ENCODE peak calls at places on chromosome 13, in six cellular contexts. One of them, this sample, is unnamed.

GRCh38 chr13:98371624-98372023 is 194.6 kb upstream of the RNF113B start:
- DNase-seq in Karpas-422: no peak
- DNase-seq in neuronal stem cell: no peak
- DNase-seq in mesendoderm: no peak
- DNase-seq in MM.1S: no peak
- DNase-seq in hepatocyte: no peak
- DNase-seq in this sample: no peak

GRCh38 chr13:21149568-21149967 is 26.8 kb downstream of the SKA3 start:
- DNase-seq in mesendoderm: no peak
- DNase-seq in hepatocyte: no peak
- DNase-seq in neuronal stem cell: no peak
- DNase-seq in MM.1S: no peak
- DNase-seq in Karpas-422: no peak
- DNase-seq in this sample: no peak

GRCh38 chr13:33323766-33324525 is 38.4 kb upstream of the STARD13 start:
- DNase-seq in hepatocyte: no peak
- DNase-seq in Karpas-422: no peak
- DNase-seq in mesendoderm: no peak
- DNase-seq in neuronal stem cell: no peak
- DNase-seq in MM.1S: no peak
- DNase-seq in this sample: no peak

GRCh38 chr13:109332501-109333499 is 453.6 kb downstream of the IRS2 start:
- DNase-seq in neuronal stem cell: no peak
- DNase-seq in hepatocyte: no peak
- DNase-seq in mesendoderm: peak; percentile 21
- DNase-seq in Karpas-422: no peak
- DNase-seq in MM.1S: peak; percentile 25
- DNase-seq in this sample: no peak

GRCh38 chr13:78820541-78820940 is 161.6 kb upstream of the OBI1 start:
- DNase-seq in mesendoderm: peak; percentile 53
- DNase-seq in hepatocyte: no peak
- DNase-seq in neuronal stem cell: no peak
- DNase-seq in MM.1S: no peak
- DNase-seq in Karpas-422: no peak
- DNase-seq in this sample: no peak

GRCh38 chr13:100529666-100530065 is 58.9 kb downstream of the GGACT start:
- DNase-seq in neuronal stem cell: no peak
- DNase-seq in Karpas-422: no peak
- DNase-seq in hepatocyte: no peak
- DNase-seq in mesendoderm: no peak
- DNase-seq in MM.1S: no peak
- DNase-seq in this sample: no peak

GRCh38 chr13:77300176-77301141 is 26.4 kb downstream of the MYCBP2 start:
- DNase-seq in neuronal stem cell: no peak
- DNase-seq in MM.1S: no peak
- DNase-seq in hepatocyte: peak; percentile 28
- DNase-seq in Karpas-422: peak; percentile 77
- DNase-seq in mesendoderm: peak; percentile 38
- DNase-seq in this sample: no peak

GRCh38 chr13:51541809-51542258 is 42.4 kb upstream of the WDFY2 start:
- DNase-seq in mesendoderm: no peak
- DNase-seq in MM.1S: no peak
- DNase-seq in neuronal stem cell: no peak
- DNase-seq in hepatocyte: no peak
- DNase-seq in Karpas-422: no peak
- DNase-seq in this sample: no peak

GRCh38 chr13:65959305-65959704 is 1270.8 kb downstream of the PCDH9 start:
- DNase-seq in Karpas-422: no peak
- DNase-seq in mesendoderm: no peak
- DNase-seq in neuronal stem cell: no peak
- DNase-seq in MM.1S: no peak
- DNase-seq in hepatocyte: no peak
- DNase-seq in this sample: no peak

GRCh38 chr13:25186187-25186586 is 14.1 kb upstream of the AMER2 start:
- DNase-seq in neuronal stem cell: no peak
- DNase-seq in hepatocyte: no peak
- DNase-seq in Karpas-422: no peak
- DNase-seq in mesendoderm: no peak
- DNase-seq in MM.1S: no peak
- DNase-seq in this sample: no peak

GRCh38 chr13:21243045-21243842 is 66.8 kb downstream of the MRPL57 start:
- DNase-seq in hepatocyte: no peak
- DNase-seq in mesendoderm: peak; percentile 10
- DNase-seq in Karpas-422: no peak
- DNase-seq in MM.1S: no peak
- DNase-seq in neuronal stem cell: no peak
- DNase-seq in this sample: no peak

GRCh38 chr13:43397110-43397509 is 373.7 kb downstream of the DNAJC15 start:
- DNase-seq in hepatocyte: no peak
- DNase-seq in neuronal stem cell: no peak
- DNase-seq in MM.1S: no peak
- DNase-seq in Karpas-422: no peak
- DNase-seq in mesendoderm: no peak
- DNase-seq in this sample: no peak

GRCh38 chr13:114143806-114144605 is 11.6 kb upstream of the RASA3 start:
- DNase-seq in Karpas-422: peak; percentile 85
- DNase-seq in mesendoderm: peak; percentile 71
- DNase-seq in neuronal stem cell: no peak
- DNase-seq in hepatocyte: peak; percentile 60
- DNase-seq in MM.1S: no peak
- DNase-seq in this sample: no peak

GRCh38 chr13:25992076-25992475 is 59.7 kb downstream of the SHISA2 start:
- DNase-seq in mesendoderm: no peak
- DNase-seq in hepatocyte: no peak
- DNase-seq in neuronal stem cell: no peak
- DNase-seq in Karpas-422: no peak
- DNase-seq in MM.1S: no peak
- DNase-seq in this sample: no peak

GRCh38 chr13:33045829-33046592 is 29.8 kb downstream of the KL start:
- DNase-seq in mesendoderm: no peak
- DNase-seq in hepatocyte: no peak
- DNase-seq in neuronal stem cell: no peak
- DNase-seq in Karpas-422: no peak
- DNase-seq in MM.1S: no peak
- DNase-seq in this sample: no peak

GRCh38 chr13:33286143-33286542 is 588 bp upstream of the STARD13 start:
- DNase-seq in Karpas-422: no peak
- DNase-seq in hepatocyte: peak; percentile 72
- DNase-seq in MM.1S: peak; percentile 6
- DNase-seq in neuronal stem cell: no peak
- DNase-seq in mesendoderm: no peak
- DNase-seq in this sample: no peak

GRCh38 chr13:41470187-41470586 is 12.8 kb downstream of the RGCC start:
- DNase-seq in MM.1S: no peak
- DNase-seq in Karpas-422: no peak
- DNase-seq in neuronal stem cell: no peak
- DNase-seq in mesendoderm: no peak
- DNase-seq in hepatocyte: no peak
- DNase-seq in this sample: no peak

GRCh38 chr13:52161193-52161646 is 1.8 kb upstream of the NEK3 start:
- DNase-seq in MM.1S: no peak
- DNase-seq in hepatocyte: peak; percentile 36
- DNase-seq in neuronal stem cell: no peak
- DNase-seq in mesendoderm: no peak
- DNase-seq in Karpas-422: no peak
- DNase-seq in this sample: no peak

GRCh38 chr13:110907301-110907700 is 7.6 kb downstream of the ANKRD10 start:
- DNase-seq in Karpas-422: no peak
- DNase-seq in mesendoderm: no peak
- DNase-seq in neuronal stem cell: no peak
- DNase-seq in MM.1S: no peak
- DNase-seq in hepatocyte: no peak
- DNase-seq in this sample: no peak

GRCh38 chr13:77720988-77721387 is 23.5 kb downstream of the SLAIN1 start:
- DNase-seq in hepatocyte: no peak
- DNase-seq in mesendoderm: peak; percentile 57
- DNase-seq in MM.1S: peak; percentile 18
- DNase-seq in Karpas-422: no peak
- DNase-seq in neuronal stem cell: no peak
- DNase-seq in this sample: no peak

GRCh38 chr13:39347926-39348901 is 254.8 kb downstream of the LHFPL6 start:
- DNase-seq in Karpas-422: no peak
- DNase-seq in MM.1S: no peak
- DNase-seq in hepatocyte: peak; percentile 6
- DNase-seq in mesendoderm: peak; percentile 59
- DNase-seq in neuronal stem cell: no peak
- DNase-seq in this sample: no peak

GRCh38 chr13:60482012-60482411 is 85.0 kb downstream of the TDRD3 start:
- DNase-seq in hepatocyte: no peak
- DNase-seq in MM.1S: no peak
- DNase-seq in Karpas-422: no peak
- DNase-seq in mesendoderm: peak; percentile 2
- DNase-seq in neuronal stem cell: no peak
- DNase-seq in this sample: no peak

GRCh38 chr13:75787249-75787940 is 151.3 kb downstream of the LMO7 start:
- DNase-seq in Karpas-422: no peak
- DNase-seq in hepatocyte: no peak
- DNase-seq in MM.1S: no peak
- DNase-seq in neuronal stem cell: no peak
- DNase-seq in mesendoderm: peak; percentile 16
- DNase-seq in this sample: no peak

GRCh38 chr13:34103854-34104253 is 285.9 kb downstream of the RFC3 start:
- DNase-seq in mesendoderm: no peak
- DNase-seq in hepatocyte: no peak
- DNase-seq in neuronal stem cell: no peak
- DNase-seq in Karpas-422: no peak
- DNase-seq in MM.1S: no peak
- DNase-seq in this sample: no peak

DNA sequence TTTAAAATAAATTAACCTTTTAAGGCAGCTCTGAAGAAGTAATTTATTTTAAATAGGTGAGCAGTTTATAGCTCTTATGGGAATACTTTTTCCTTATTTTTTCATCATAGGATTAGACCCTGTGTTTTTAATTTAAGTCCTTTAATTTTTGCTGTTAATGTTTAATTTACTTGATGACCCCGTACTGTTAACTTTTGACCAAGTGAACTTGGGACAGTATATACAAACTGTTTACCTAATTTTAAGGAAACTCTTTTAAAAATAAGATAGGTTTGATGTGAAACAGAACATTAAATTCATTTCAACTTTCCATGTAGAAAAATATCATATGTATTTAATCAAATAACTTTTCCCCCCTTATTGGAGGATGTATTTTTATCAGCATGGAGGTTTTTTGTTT is 74.4 kb downstream of the KCNRG start:
- DNase-seq in Karpas-422: no peak
- DNase-seq in mesendoderm: no peak
- DNase-seq in neuronal stem cell: no peak
- DNase-seq in MM.1S: no peak
- DNase-seq in hepatocyte: no peak
- DNase-seq in this sample: no peak
- H3K4me2 ChIP-seq in Karpas-422: no peak overlapping the region
- H3K4me2 ChIP-seq in mesendoderm: no peak overlapping the region
- H3K4me2 ChIP-seq in neuronal stem cell: no peak overlapping the region
- H3K4me2 ChIP-seq in MM.1S: no peak overlapping the region
- H3K4me2 ChIP-seq in hepatocyte: no peak overlapping the region
- H3K4me2 ChIP-seq in this sample: no peak overlapping the region

GRCh38 chr13:74062933-74063332 is 71.3 kb downstream of the KLF12 start:
- DNase-seq in mesendoderm: no peak
- DNase-seq in MM.1S: peak; percentile 83
- DNase-seq in Karpas-422: peak; percentile 80
- DNase-seq in hepatocyte: no peak
- DNase-seq in neuronal stem cell: no peak
- DNase-seq in this sample: no peak

GRCh38 chr13:74064805-74065204 is 69.4 kb downstream of the KLF12 start:
- DNase-seq in MM.1S: no peak
- DNase-seq in mesendoderm: no peak
- DNase-seq in hepatocyte: no peak
- DNase-seq in Karpas-422: no peak
- DNase-seq in neuronal stem cell: no peak
- DNase-seq in this sample: no peak

GRCh38 chr13:74066937-74067336 is 67.3 kb downstream of the KLF12 start:
- DNase-seq in Karpas-422: no peak
- DNase-seq in mesendoderm: no peak
- DNase-seq in neuronal stem cell: no peak
- DNase-seq in hepatocyte: no peak
- DNase-seq in MM.1S: no peak
- DNase-seq in this sample: no peak

GRCh38 chr13:74061939-74062595 is 72.1 kb downstream of the KLF12 start:
- DNase-seq in MM.1S: peak; percentile 85
- DNase-seq in neuronal stem cell: no peak
- DNase-seq in Karpas-422: peak; percentile 59
- DNase-seq in mesendoderm: no peak
- DNase-seq in hepatocyte: no peak
- DNase-seq in this sample: no peak

DNA sequence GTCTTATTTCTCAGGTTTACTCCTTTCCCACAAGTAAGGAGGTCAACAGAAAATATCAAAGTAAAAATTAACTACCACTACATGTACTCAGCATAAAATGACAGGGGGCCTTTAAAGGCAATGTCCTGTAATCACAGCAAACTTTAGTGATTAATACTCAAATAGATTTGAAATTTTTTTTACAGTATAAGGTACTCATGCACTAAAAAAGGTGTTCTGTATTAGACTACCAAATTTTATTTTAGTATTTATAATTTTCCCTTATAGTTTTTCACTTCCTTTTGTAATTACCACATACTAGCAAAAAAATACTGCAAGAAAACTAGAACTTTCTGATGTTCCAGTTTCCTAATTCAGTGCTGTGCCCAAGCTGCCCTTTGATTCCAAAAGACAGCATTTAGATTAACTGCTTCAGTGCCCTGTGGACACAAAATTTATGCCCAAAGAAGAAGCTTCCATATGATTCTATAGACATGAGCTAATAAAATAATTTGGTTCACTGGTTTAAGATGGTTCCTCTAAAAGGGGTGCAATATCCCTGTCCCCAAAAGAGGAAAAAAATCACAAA is 70.6 kb downstream of the KLF12 start:
- DNase-seq in MM.1S: no peak
- DNase-seq in neuronal stem cell: no peak
- DNase-seq in hepatocyte: no peak
- DNase-seq in mesendoderm: no peak
- DNase-seq in Karpas-422: no peak
- DNase-seq in this sample: no peak
- H3K4me2 ChIP-seq in MM.1S: peak overlapping the region; percentile 92
- H3K4me2 ChIP-seq in neuronal stem cell: no peak overlapping the region
- H3K4me2 ChIP-seq in hepatocyte: peak overlapping the region; percentile 33
- H3K4me2 ChIP-seq in mesendoderm: no peak overlapping the region
- H3K4me2 ChIP-seq in Karpas-422: peak overlapping the region; percentile 56
- H3K4me2 ChIP-seq in this sample: no peak overlapping the region

GRCh38 chr13:73335938-73336337 is 277.1 kb downstream of the KLF5 start:
- DNase-seq in neuronal stem cell: no peak
- DNase-seq in mesendoderm: no peak
- DNase-seq in hepatocyte: no peak
- DNase-seq in Karpas-422: no peak
- DNase-seq in MM.1S: no peak
- DNase-seq in this sample: no peak
- H3K4me2 ChIP-seq in neuronal stem cell: no peak overlapping the region
- H3K4me2 ChIP-seq in mesendoderm: no peak overlapping the region
- H3K4me2 ChIP-seq in hepatocyte: no peak overlapping the region
- H3K4me2 ChIP-seq in Karpas-422: no peak overlapping the region
- H3K4me2 ChIP-seq in MM.1S: no peak overlapping the region
- H3K4me2 ChIP-seq in this sample: peak overlapping the region; percentile 50

DNA sequence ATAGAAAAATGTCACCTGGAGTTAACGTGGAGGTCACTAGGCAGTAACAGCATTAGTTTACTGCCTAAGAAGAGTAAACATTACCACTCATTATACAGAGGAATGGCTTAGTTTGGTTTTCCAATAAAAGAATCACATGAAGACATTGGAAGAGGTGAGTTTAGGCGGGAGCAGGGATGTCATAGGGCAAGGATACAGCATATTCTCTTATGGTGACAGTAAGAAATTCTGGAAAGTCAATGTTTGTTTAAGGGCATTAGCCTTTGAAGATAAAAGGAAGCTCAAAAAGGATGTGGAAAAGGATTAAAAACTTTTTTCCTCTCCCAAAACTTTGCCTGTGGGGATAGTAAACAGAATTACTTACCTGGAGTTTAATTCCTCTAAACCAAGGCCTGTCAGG is 4.1 kb downstream of the POLR1D start:
- DNase-seq in hepatocyte: no peak
- DNase-seq in mesendoderm: no peak
- DNase-seq in neuronal stem cell: no peak
- DNase-seq in MM.1S: no peak
- DNase-seq in Karpas-422: no peak
- DNase-seq in this sample: no peak
- H3K4me2 ChIP-seq in hepatocyte: no peak overlapping the region
- H3K4me2 ChIP-seq in mesendoderm: no peak overlapping the region
- H3K4me2 ChIP-seq in neuronal stem cell: no peak overlapping the region
- H3K4me2 ChIP-seq in MM.1S: no peak overlapping the region
- H3K4me2 ChIP-seq in Karpas-422: no peak overlapping the region
- H3K4me2 ChIP-seq in this sample: no peak overlapping the region

This sample was measured in PC-9.